ENCODE peak calls at places on chromosomes 4 and X, in six cellular contexts. V is transverse colon, L is HL-60, K is dorsolateral prefrontal cortex, R is coronary artery, Q is tibial artery. Y is an unnamed sample.

GRCh38 chrX:19566359-19567141 is 51.2 kb upstream of the MAP3K15 start:
- DNase-seq in V (peak; percentile 14), L (peak; percentile 57), K (no peak), R (no peak), Q (no peak), Y (peak; percentile 77)

GRCh38 chrX:151225843-151226242 is 49.5 kb downstream of the GPR50 start:
- DNase-seq in V (no peak), L (no peak), K (no peak), R (no peak), Q (no peak), Y (no peak)

GRCh38 chr4:25888781-25889180 is 25.2 kb upstream of the SMIM20 start:
- DNase-seq in V (no peak), L (no peak), K (no peak), R (no peak), Q (no peak), Y (no peak)

GRCh38 chr4:71841336-71841735 is 57.5 kb upstream of the GC start:
- DNase-seq in V (no peak), L (no peak), K (no peak), R (no peak), Q (no peak), Y (no peak)

GRCh38 chr4:5206391-5206790 is 155.1 kb downstream of the STK32B start:
- DNase-seq in V (no peak), L (no peak), K (peak; percentile 81), R (no peak), Q (no peak), Y (no peak)

GRCh38 chrX:28120076-28120475 is 138.8 kb upstream of the DCAF8L1 start:
- DNase-seq in V (no peak), L (no peak), K (no peak), R (no peak), Q (no peak), Y (no peak)

GRCh38 chr4:38189445-38189844 is 229.2 kb downstream of the PTTG2 start:
- DNase-seq in V (no peak), L (no peak), K (no peak), R (no peak), Q (peak; percentile 75), Y (no peak)

GRCh38 chrX:41984628-41985027 is 61.3 kb upstream of the CASK start:
- DNase-seq in V (peak; percentile 20), L (no peak), K (no peak), R (no peak), Q (no peak), Y (no peak)

GRCh38 chr4:5572114-5572513 is 136.2 kb downstream of the EVC2 start:
- DNase-seq in V (no peak), L (no peak), K (no peak), R (no peak), Q (no peak), Y (no peak)

GRCh38 chr4:1723131-1723801 is 1.9 kb downstream of the TACC3 start:
- DNase-seq in V (no peak), L (no peak), K (no peak), R (no peak), Q (no peak), Y (no peak)

GRCh38 chr4:1196421-1197183 is 24.2 kb upstream of the SPON2 start:
- DNase-seq in V (no peak), L (no peak), K (peak; percentile 18), R (peak; percentile 67), Q (no peak), Y (no peak)

GRCh38 chr4:82989567-82990429 is 20.8 kb downstream of the LIN54 start:
- DNase-seq in V (no peak), L (no peak), K (no peak), R (no peak), Q (no peak), Y (no peak)

GRCh38 chrX:136162827-136163427 is 15.6 kb downstream of the FHL1 start:
- DNase-seq in V (peak; percentile 66), L (no peak), K (no peak), R (no peak), Q (peak; percentile 73), Y (no peak)

GRCh38 chrX:130179170-130179569 is 7.4 kb downstream of the RAB33A start:
- DNase-seq in V (no peak), L (no peak), K (no peak), R (no peak), Q (no peak), Y (no peak)

GRCh38 chr4:47373174-47373573 is 90.3 kb downstream of the COMMD8 start:
- DNase-seq in V (no peak), L (peak; percentile 73), K (no peak), R (no peak), Q (no peak), Y (no peak)

DNA sequence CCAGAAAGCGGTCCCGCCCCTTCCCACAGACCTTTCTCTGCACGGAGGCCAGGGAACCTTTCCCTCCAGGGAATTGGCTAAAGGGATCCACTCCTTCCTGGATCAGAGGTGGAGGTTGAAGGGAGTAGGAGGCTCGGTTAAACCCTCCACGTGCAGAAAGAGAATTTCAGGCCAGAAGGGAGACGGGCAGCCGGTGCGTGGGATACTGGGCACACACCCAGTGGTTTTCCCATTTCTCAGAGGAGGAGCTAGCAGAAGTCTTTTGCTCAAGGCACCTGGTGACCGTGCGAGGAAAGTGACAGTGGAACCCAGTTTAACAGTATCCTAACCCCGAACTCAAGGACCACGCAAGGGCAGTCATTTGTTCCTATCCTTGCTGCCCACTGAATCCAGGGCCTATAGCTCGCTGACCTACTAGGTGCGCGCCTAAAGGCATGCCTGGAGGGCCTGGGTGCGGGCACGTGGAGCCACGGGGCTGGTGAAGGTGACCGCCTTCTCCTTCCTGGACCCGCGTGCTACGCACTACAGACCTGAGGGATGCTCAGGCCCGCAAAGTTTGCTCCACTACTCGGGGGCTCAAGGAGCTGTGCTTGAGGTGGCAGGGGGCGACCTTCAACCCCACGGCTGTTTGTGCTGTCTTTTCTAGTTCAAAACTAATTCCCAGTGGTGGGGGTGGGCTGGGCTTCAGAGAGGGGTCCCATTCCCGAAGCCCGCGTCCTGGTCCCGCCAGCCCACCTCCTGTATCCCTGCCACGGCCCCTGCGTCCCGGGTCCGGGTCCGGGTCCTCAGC is 584 bp upstream of the AFF2 start:
- DNase-seq in V (no peak), L (no peak), K (no peak), R (no peak), Q (no peak), Y (no peak)
- H3K4me3 ChIP-seq in V (no peak overlapping the region), L (peak overlapping the region; percentile 16), K (peak overlapping the region; percentile 42), R (peak overlapping the region; percentile 74), Q (peak overlapping the region; percentile 53), Y (no peak overlapping the region)

GRCh38 chr4:186078977-186079697 is 10.2 kb downstream of the TLR3 start:
- DNase-seq in V (no peak), L (no peak), K (no peak), R (no peak), Q (no peak), Y (no peak)

GRCh38 chr4:186079698-186080097 is 10.7 kb downstream of the TLR3 start:
- DNase-seq in V (no peak), L (no peak), K (no peak), R (no peak), Q (no peak), Y (no peak)

GRCh38 chr4:186081202-186081807 is 12.3 kb downstream of the TLR3 start:
- DNase-seq in V (no peak), L (no peak), K (no peak), R (no peak), Q (no peak), Y (no peak)
- H3K4me3 ChIP-seq in V (no peak overlapping the region), L (no peak overlapping the region), K (no peak overlapping the region), R (no peak overlapping the region), Q (no peak overlapping the region), Y (no peak overlapping the region)

GRCh38 chr4:173526724-173527102 is 3.3 kb downstream of the HAND2 start:
- DNase-seq in V (no peak), L (no peak), K (no peak), R (no peak), Q (no peak), Y (no peak)
- H3K4me3 ChIP-seq in V (peak overlapping the region; percentile 51), L (no peak overlapping the region), K (no peak overlapping the region), R (peak overlapping the region; percentile 87), Q (peak overlapping the region; percentile 91), Y (no peak overlapping the region)

DNA sequence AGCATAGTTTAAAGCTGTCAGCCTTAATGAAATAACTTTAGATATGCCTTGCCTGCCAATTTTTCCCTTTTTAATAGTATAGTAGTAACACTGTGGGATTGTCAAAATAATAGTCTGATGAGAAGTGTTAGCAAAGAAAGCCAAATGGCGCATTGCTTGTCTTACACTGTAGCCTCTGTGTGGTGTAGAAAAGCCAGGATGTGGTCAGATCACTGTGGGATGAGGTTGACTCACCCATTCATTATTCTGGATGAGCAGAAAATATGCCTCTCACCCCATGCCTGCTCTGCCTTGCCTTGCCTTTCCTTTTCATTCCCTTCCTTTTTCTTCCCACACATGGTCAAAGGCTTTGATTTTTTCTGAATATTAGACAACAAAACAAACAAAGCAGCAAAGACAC is 257.8 kb upstream of the NRK start:
- DNase-seq in V (no peak), L (no peak), K (no peak), R (no peak), Q (no peak), Y (no peak)
- H3K4me3 ChIP-seq in V (no peak overlapping the region), L (no peak overlapping the region), K (no peak overlapping the region), R (no peak overlapping the region), Q (no peak overlapping the region), Y (no peak overlapping the region)

GRCh38 chr4:170088686-170089085 is 1.1 kb downstream of the AADAT start:
- DNase-seq in V (no peak), L (no peak), K (no peak), R (no peak), Q (no peak), Y (no peak)
- H3K4me3 ChIP-seq in V (peak overlapping the region; percentile 63), L (no peak overlapping the region), K (peak overlapping the region; percentile 71), R (peak overlapping the region; percentile 80), Q (peak overlapping the region; percentile 55), Y (no peak overlapping the region)

DNA sequence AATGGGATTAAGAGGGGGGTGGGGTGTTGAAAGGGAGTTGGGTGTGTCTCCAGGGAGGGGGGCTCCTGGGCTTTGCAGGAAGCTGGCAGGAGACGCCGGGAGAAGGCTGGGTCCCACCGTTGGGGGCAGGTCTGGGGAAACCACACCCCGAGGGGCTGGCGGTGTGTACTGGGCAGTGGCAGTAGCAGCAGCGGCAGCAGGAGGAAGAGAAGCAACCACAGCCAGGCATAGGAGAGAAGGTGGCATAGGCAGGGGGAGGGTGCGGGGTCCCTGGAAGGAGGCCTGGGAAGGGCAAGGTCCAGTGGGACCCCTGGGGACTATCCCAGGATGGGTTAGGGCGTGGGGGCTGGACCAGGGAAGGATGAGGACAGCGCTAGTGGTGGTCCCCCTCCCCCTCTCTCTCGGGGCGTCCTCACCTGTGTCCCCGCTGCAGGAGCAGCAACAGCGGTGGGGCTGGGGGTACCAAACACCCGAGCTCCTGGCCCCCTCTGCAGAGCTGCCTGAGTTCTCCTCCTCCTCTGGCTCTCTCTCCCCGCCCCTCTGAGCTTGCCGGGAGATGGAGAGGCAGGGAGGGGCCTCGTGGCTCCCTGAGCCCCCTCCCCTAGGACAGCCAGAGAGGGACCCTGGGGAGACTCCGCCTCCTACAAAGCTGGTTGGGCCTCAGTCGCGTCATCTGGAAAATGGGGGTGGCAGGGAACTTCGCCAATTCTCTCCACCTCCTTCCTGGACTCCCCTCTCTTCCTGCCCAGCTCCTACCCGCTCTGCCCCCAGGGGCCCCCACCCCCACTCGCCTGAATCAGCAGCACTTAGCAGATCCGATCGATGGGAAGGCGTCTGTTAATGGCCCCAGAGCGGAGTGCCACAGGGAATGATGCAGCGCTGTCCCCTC is at the start of gene KCND1:
- DNase-seq in V (peak; percentile 28), L (no peak), K (peak; percentile 52), R (no peak), Q (peak; percentile 67), Y (no peak)
- H3K4me3 ChIP-seq in V (peak within 1 kb of the TSS; percentile 10), L (no peak within 1 kb of the TSS), K (peak within 1 kb of the TSS; percentile 48), R (peak within 1 kb of the TSS; percentile 70), Q (peak within 1 kb of the TSS; percentile 41), Y (no peak within 1 kb of the TSS)

Y was measured in GM12864.